ENCODE peak calls at places on chromosomes 13 and 19, in eight cellular contexts. M is mucosa of gallbladder; N is right cardiac atrium; G is skeletal muscle cell; R is T-helper 9 cell; O is cardiac fibroblast; L is CD4-positive, alpha-beta T cell; K is NCI-H1048. X is an unnamed sample.
A peak's percentile ranks its signal among the peaks of the same experiment; 100 is the strongest.

GRCh38 chr19:35024095-35024494 is 6.2 kb upstream of the SCN1B start:
- DNase-seq in M (no peak), N (no peak), G (no peak), R (no peak), O (no peak), L (no peak), K (no peak), X (no peak)

GRCh38 chr13:52838433-52839107 is 9.9 kb downstream of the PCDH8 start:
- DNase-seq in M (no peak), N (no peak), G (no peak), R (no peak), O (no peak), L (no peak), K (no peak), X (no peak)

GRCh38 chr19:52190679-52191293 is 934 bp downstream of the PPP2R1A start:
- DNase-seq in M (peak; percentile 17), N (peak; percentile 58), G (peak; percentile 7), R (no peak), O (peak; percentile 55), L (no peak), K (no peak), X (peak; percentile 20)

GRCh38 chr19:48969276-48970138 is 4.4 kb downstream of the FTL start:
- DNase-seq in M (no peak), N (no peak), G (no peak), R (no peak), O (no peak), L (no peak), K (peak; percentile 57), X (no peak)

GRCh38 chr13:100089633-100090032 is 740 bp downstream of the PCCA start:
- DNase-seq in M (no peak), N (no peak), G (no peak), R (no peak), O (peak; percentile 29), L (no peak), K (no peak), X (no peak)

GRCh38 chr13:102402292-102402691 is 444 bp upstream of the FGF14 start:
- DNase-seq in M (no peak), N (peak; percentile 50), G (no peak), R (no peak), O (no peak), L (no peak), K (no peak), X (no peak)

GRCh38 chr13:29156136-29156535 is 336.0 kb downstream of the MTUS2 start:
- DNase-seq in M (no peak), N (no peak), G (no peak), R (no peak), O (no peak), L (no peak), K (no peak), X (no peak)

GRCh38 chr19:13597625-13598024 is 91.3 kb upstream of the CACNA1A start:
- DNase-seq in M (peak; percentile 39), N (peak; percentile 26), G (peak; percentile 22), R (peak; percentile 20), O (peak; percentile 81), L (peak; percentile 30), K (peak; percentile 16), X (no peak)

GRCh38 chr19:15249912-15250634 is 17.8 kb upstream of the EPHX3 start:
- DNase-seq in M (peak; percentile 42), N (peak; percentile 82), G (peak; percentile 91), R (no peak), O (peak; percentile 92), L (no peak), K (no peak), X (no peak)

GRCh38 chr13:30577381-30577780 is 40.3 kb upstream of the USPL1 start:
- DNase-seq in M (no peak), N (no peak), G (peak; percentile 76), R (peak; percentile 19), O (peak; percentile 93), L (peak; percentile 12), K (no peak), X (no peak)

GRCh38 chr13:27997904-27998522 is 9.5 kb upstream of the URAD start:
- DNase-seq in M (peak; percentile 34), N (peak; percentile 31), G (no peak), R (no peak), O (peak; percentile 48), L (no peak), K (peak; percentile 3), X (no peak)

GRCh38 chr13:33026489-33027152 is 10.4 kb downstream of the KL start:
- DNase-seq in M (no peak), N (no peak), G (no peak), R (no peak), O (no peak), L (no peak), K (no peak), X (no peak)

GRCh38 chr19:3210347-3211017 is 14.0 kb upstream of the CELF5 start:
- DNase-seq in M (peak; percentile 38), N (no peak), G (no peak), R (peak; percentile 69), O (peak; percentile 47), L (peak; percentile 55), K (no peak), X (peak; percentile 62)

GRCh38 chr13:71828564-71828963 is 38.4 kb downstream of the DACH1 start:
- DNase-seq in M (no peak), N (no peak), G (no peak), R (no peak), O (no peak), L (no peak), K (no peak), X (no peak)

GRCh38 chr19:46713781-46714522 is 3.0 kb downstream of the PRKD2 start:
- DNase-seq in M (peak; percentile 93), N (peak; percentile 94), G (no peak), R (peak; percentile 76), O (peak; percentile 82), L (peak; percentile 73), K (peak; percentile 44), X (peak; percentile 53)

GRCh38 chr19:23946569-23946968 is 31.9 kb downstream of the ZNF726 start:
- DNase-seq in M (no peak), N (no peak), G (no peak), R (no peak), O (peak; percentile 14), L (no peak), K (no peak), X (no peak)

GRCh38 chr19:14517446-14517839 is 754 bp downstream of the DNAJB1 start:
- DNase-seq in M (no peak), N (no peak), G (no peak), R (no peak), O (peak; percentile 32), L (peak; percentile 30), K (no peak), X (no peak)

GRCh38 chr19:20151617-20152145 is 15.3 kb upstream of the ZNF486 start:
- DNase-seq in M (no peak), N (no peak), G (no peak), R (no peak), O (no peak), L (no peak), K (no peak), X (no peak)

GRCh38 chr13:92313382-92313781 is 913.2 kb upstream of the GPC6 start:
- DNase-seq in M (no peak), N (no peak), G (no peak), R (no peak), O (no peak), L (no peak), K (no peak), X (no peak)

GRCh38 chr19:1836458-1837221 is 11.6 kb downstream of the REXO1 start:
- DNase-seq in M (no peak), N (no peak), G (no peak), R (no peak), O (no peak), L (no peak), K (no peak), X (no peak)

GRCh38 chr19:12668937-12669271 is 2.3 kb downstream of the WDR83 start:
- DNase-seq in M (peak; percentile 29), N (peak; percentile 58), G (no peak), R (peak; percentile 64), O (peak; percentile 57), L (peak; percentile 41), K (no peak), X (no peak)

GRCh38 chr19:8820234-8820633 is 11.9 kb downstream of the ZNF558 start:
- DNase-seq in M (no peak), N (no peak), G (no peak), R (no peak), O (no peak), L (no peak), K (no peak), X (no peak)

GRCh38 chr13:32370805-32371204 is 55.5 kb downstream of the BRCA2 start:
- DNase-seq in M (no peak), N (no peak), G (no peak), R (no peak), O (no peak), L (no peak), K (no peak), X (no peak)

GRCh38 chr13:31179754-31180153 is 18.1 kb upstream of the HSPH1 start:
- DNase-seq in M (no peak), N (no peak), G (no peak), R (no peak), O (no peak), L (no peak), K (no peak), X (no peak)

GRCh38 chr13:106612688-106613087 is 44.8 kb upstream of the ARGLU1 start:
- DNase-seq in M (peak; percentile 57), N (peak; percentile 87), G (peak; percentile 64), R (no peak), O (peak; percentile 23), L (no peak), K (no peak), X (no peak)

GRCh38 chr19:44903602-44904425 is 1.8 kb upstream of the APOE start:
- DNase-seq in M (peak; percentile 78), N (peak; percentile 66), G (no peak), R (peak; percentile 77), O (peak; percentile 77), L (peak; percentile 68), K (peak; percentile 21), X (peak; percentile 78)

GRCh38 chr19:7515091-7515470 is 822 bp upstream of the ZNF358 start:
- DNase-seq in M (peak; percentile 55), N (peak; percentile 65), G (no peak), R (no peak), O (peak; percentile 10), L (no peak), K (no peak), X (no peak)

GRCh38 chr19:1406818-1407661 is at the start of gene DAZAP1:
- DNase-seq in M (peak; percentile 99), N (peak; percentile 99), G (peak; percentile 93), R (peak; percentile 98), O (peak; percentile 99), L (peak; percentile 100), K (peak; percentile 98), X (peak; percentile 100)

GRCh38 chr13:111893071-111893606 is 173.8 kb upstream of the SOX1 start:
- DNase-seq in M (no peak), N (no peak), G (no peak), R (no peak), O (no peak), L (no peak), K (no peak), X (no peak)

GRCh38 chr13:36031490-36031889 is 99.7 kb downstream of the DCLK1 start:
- DNase-seq in M (no peak), N (no peak), G (no peak), R (no peak), O (no peak), L (no peak), K (no peak), X (no peak)

GRCh38 chr19:51027126-51027806 is 850 bp upstream of the KLK11 start:
- DNase-seq in M (no peak), N (no peak), G (no peak), R (no peak), O (no peak), L (no peak), K (no peak), X (no peak)